ENCODE peak calls at places on chromosome X, in eight cellular contexts. A is HCT116, L is progenitor cell of endocrine pancreas, F is Calu3, M is cardiac muscle cell, B is tibial artery, E is esophagus muscularis mucosa, J is heart left ventricle. T is an unnamed sample.
A peak's percentile ranks its signal among the peaks of the same experiment; 100 is the strongest.

GRCh38 chrX:118520858-118521206 is 25.2 kb downstream of the DOCK11 start:
- DNase-seq in M (no peak), A (no peak), L (no peak), F (no peak), E (no peak), J (no peak), B (no peak), T (no peak)

GRCh38 chrX:38192007-38192625 is 28.6 kb downstream of the SRPX start:
- DNase-seq in F (peak; percentile 28), E (no peak), L (no peak), M (no peak), A (no peak), J (no peak), B (no peak), T (no peak)

GRCh38 chrX:43556207-43556606 is 99.9 kb upstream of the MAOA start:
- DNase-seq in E (no peak), A (no peak), L (no peak), J (no peak), M (no peak), B (no peak), F (no peak), T (no peak)

GRCh38 chrX:119343856-119344255 is 55.3 kb upstream of the SLC25A43 start:
- DNase-seq in M (no peak), J (no peak), B (no peak), E (no peak), L (no peak), A (no peak), F (peak; percentile 27), T (no peak)

GRCh38 chrX:10769165-10769564 is 148.8 kb upstream of the MID1 start:
- DNase-seq in F (no peak), A (peak; percentile 2), B (no peak), J (no peak), L (no peak), M (peak; percentile 55), E (no peak), T (no peak)

GRCh38 chrX:155768036-155768769 is 112.9 kb upstream of the VAMP7 start:
- DNase-seq in F (no peak), M (peak; percentile 54), J (no peak), B (no peak), E (no peak), A (no peak), L (no peak), T (no peak)

GRCh38 chrX:129600981-129601424 is 53.8 kb downstream of the APLN start:
- DNase-seq in J (no peak), A (no peak), F (no peak), L (no peak), M (peak; percentile 32), B (no peak), E (no peak), T (no peak)

GRCh38 chrX:6679988-6680387 is 145.1 kb upstream of the VCX3A start:
- DNase-seq in L (no peak), M (no peak), F (no peak), A (no peak), E (no peak), J (no peak), B (no peak), T (no peak)

GRCh38 chrX:13059676-13060499 is 15.5 kb upstream of the FAM9C start:
- DNase-seq in J (no peak), L (no peak), F (peak; percentile 53), B (no peak), M (peak; percentile 44), E (no peak), A (peak; percentile 26), T (no peak)

GRCh38 chrX:96909291-96909690 is 25.6 kb downstream of the RPA4 start:
- DNase-seq in F (no peak), E (no peak), A (no peak), B (no peak), J (no peak), L (no peak), M (no peak), T (no peak)

GRCh38 chrX:9897761-9898161 is 69.4 kb upstream of the CLDN34 start:
- DNase-seq in A (no peak), F (no peak), L (no peak), M (peak; percentile 80), E (no peak), J (no peak), B (no peak), T (no peak)

GRCh38 chrX:19902110-19902509 is 14.7 kb upstream of the SH3KBP1 start:
- DNase-seq in L (no peak), M (peak; percentile 22), B (no peak), J (peak; percentile 36), F (no peak), A (no peak), E (no peak), T (no peak)

GRCh38 chrX:131762802-131763234 is 218.9 kb downstream of the OR13H1 start:
- DNase-seq in A (no peak), M (no peak), B (no peak), L (no peak), E (no peak), J (peak; percentile 51), F (no peak), T (no peak)

GRCh38 chrX:142233400-142233799 is 28.3 kb upstream of the MAGEC2 start:
- DNase-seq in M (no peak), A (no peak), J (no peak), E (no peak), L (no peak), B (no peak), F (no peak), T (no peak)

GRCh38 chrX:21528076-21528475 is 130.1 kb downstream of the KLHL34 start:
- DNase-seq in B (no peak), M (no peak), A (no peak), E (no peak), J (no peak), L (no peak), F (no peak), T (no peak)

GRCh38 chrX:69309074-69309792 is 144.0 kb upstream of the PJA1 start:
- DNase-seq in A (no peak), L (no peak), F (no peak), B (no peak), E (no peak), M (no peak), J (no peak), T (no peak)

GRCh38 chrX:136856050-136856449 is 24.5 kb downstream of the RBMX start:
- DNase-seq in F (no peak), M (no peak), B (no peak), J (no peak), E (no peak), L (no peak), A (no peak), T (no peak)

GRCh38 chrX:124015721-124016120 is 54.2 kb downstream of the STAG2 start:
- DNase-seq in M (no peak), J (no peak), B (no peak), A (no peak), F (no peak), L (no peak), E (no peak), T (no peak)

GRCh38 chrX:124023838-124024238 is 62.3 kb downstream of the STAG2 start:
- DNase-seq in F (no peak), M (no peak), B (no peak), A (no peak), L (no peak), E (no peak), J (no peak), T (no peak)

DNA sequence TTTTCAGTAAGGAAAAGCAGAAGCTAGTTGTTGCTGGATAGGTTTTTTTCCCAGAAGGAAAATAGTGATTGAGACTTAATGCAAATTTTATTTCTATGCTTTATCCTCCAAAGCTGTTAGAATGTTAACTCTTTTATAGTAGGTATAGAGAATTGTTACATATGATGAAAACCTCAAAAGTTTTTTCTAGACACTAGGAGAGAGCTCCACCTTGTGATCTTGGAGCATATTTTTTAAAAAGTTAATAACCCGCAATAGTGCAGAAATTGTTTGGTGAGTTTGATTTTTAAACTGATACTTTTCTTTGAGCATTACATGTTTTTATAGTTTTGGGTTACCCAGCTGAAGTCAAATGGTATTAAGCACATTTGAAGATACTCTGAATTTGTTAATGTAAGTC is 56.5 kb downstream of the STAG2 start:
- DNase-seq in E (no peak), B (no peak), F (no peak), A (no peak), M (no peak), J (no peak), L (no peak), T (no peak)
- TF ChIP-seq CTCF in E (no peak), B (no peak), F (no peak), A (no peak), M (peak; percentile 9), J (peak; percentile 17), L (no peak), T (no peak)

DNA sequence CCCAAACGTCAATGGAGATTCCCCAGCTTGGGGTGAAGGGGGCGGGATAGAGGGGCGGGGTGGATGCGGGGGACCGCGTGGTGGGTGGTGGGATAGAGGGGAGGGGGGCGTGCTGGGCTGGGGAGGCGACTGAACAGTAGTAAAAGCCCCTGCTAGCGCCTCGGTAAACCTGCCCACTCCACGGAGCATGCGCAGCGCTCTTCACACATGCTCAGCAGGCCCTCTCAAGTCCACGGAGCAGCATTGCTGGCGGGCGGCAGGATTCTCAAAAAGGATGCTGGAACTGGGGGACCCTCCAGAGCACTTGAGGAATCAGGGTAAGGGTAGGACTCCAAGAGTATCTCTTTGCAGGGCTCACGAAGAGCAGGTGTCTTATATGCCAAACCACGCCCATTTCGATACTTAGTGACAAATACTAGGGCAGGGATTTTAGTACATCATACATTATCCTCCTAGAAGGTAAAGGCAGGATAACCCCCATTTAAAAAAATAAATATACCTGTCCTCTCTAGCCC is 378 bp upstream of the RPS6KA6 start:
- DNase-seq in B (peak; percentile 37), L (peak; percentile 57), E (no peak), J (peak; percentile 42), F (peak; percentile 58), M (peak; percentile 61), A (no peak), T (peak; percentile 66)
- TF ChIP-seq CTCF in B (no peak), L (no peak), E (no peak), J (no peak), F (no peak), M (no peak), A (no peak), T (no peak)

DNA sequence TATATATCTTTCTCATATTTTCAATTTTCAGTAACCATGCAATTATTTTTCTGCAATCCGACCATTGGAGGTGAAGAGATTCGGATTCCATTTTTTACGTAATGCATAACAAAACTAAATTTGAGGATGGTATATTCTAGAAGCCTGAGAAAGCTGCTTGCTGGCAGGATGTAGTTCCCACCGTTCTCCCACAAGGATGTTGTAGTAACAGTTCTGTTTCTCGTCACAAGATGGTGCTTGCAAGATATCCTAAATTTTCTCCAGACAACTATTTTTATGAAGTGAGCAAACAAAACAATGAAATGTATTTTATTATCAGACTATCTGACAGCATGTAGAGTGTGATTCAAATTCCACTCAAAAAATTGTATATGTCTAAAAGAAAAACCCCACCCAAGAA is 10.7 kb downstream of the PWWP3B start:
- DNase-seq in E (no peak), L (no peak), J (no peak), A (no peak), F (no peak), B (no peak), M (peak; percentile 57), T (no peak)
- TF ChIP-seq CTCF in E (no peak), L (no peak), J (no peak), A (no peak), F (no peak), B (no peak), M (peak; percentile 18), T (no peak)

DNA sequence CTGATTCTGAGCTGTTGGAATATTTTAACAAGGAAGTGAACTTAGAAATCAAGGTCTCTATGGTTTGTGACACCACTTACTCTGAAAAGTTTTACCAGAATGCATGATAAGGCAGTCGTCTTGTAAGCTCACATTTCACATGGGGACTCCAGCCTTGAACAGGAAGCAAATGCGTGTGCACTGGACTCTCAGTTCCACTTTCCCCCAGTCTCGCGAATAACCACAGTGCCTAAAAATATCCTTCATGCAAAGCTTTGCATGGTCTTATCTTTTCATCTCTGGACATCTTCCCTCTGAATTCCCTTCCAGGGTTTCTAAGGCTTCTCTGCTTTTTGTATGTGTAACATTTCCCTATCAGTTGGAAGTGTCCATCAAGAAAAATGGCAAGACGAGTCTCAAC is 581.8 kb downstream of the NLGN4X start:
- DNase-seq in E (no peak), J (no peak), M (no peak), L (no peak), B (no peak), A (no peak), F (no peak), T (no peak)
- TF ChIP-seq CTCF in E (no peak), J (no peak), M (no peak), L (no peak), B (no peak), A (no peak), F (no peak), T (no peak)